ENCODE peak calls at places on chromosomes 16 and 17, in eight cellular contexts. P is CD8-positive, alpha-beta T cell; X is gastrocnemius medialis; F is WERI-Rb-1; V is PC-3; G is prostate gland; R is mucosa of descending colon; O is tibial artery. Z is an unnamed sample.

GRCh38 chr16:47713225-47713595 is 252.1 kb downstream of the PHKB start:
- DNase-seq in F (no peak), G (no peak), V (peak; percentile 83), X (no peak), P (no peak), O (no peak), R (no peak), Z (peak; percentile 47)

GRCh38 chr17:9363440-9364350 is 211.9 kb downstream of the STX8 start:
- DNase-seq in G (no peak), P (no peak), X (no peak), O (no peak), F (no peak), V (peak; percentile 50), R (no peak), Z (no peak)

GRCh38 chr17:48429638-48430586 is at the start of gene SKAP1:
- DNase-seq in O (no peak), V (no peak), G (no peak), F (no peak), P (peak; percentile 82), R (peak; percentile 43), X (no peak), Z (no peak)

GRCh38 chr17:78234261-78234865 is 2.9 kb downstream of the TMEM235 start:
- DNase-seq in G (no peak), R (no peak), X (no peak), V (no peak), O (no peak), P (no peak), F (no peak), Z (no peak)

GRCh38 chr16:78478267-78478821 is 378.9 kb downstream of the WWOX start:
- DNase-seq in X (no peak), F (no peak), O (no peak), G (no peak), P (no peak), R (no peak), V (no peak), Z (no peak)

GRCh38 chr17:39486242-39486641 is 25.0 kb downstream of the CDK12 start:
- DNase-seq in P (no peak), O (no peak), G (no peak), F (no peak), X (no peak), V (peak; percentile 8), R (no peak), Z (no peak)

GRCh38 chr16:23074423-23074822 is 74.8 kb downstream of the USP31 start:
- DNase-seq in P (no peak), V (no peak), X (no peak), O (no peak), R (no peak), G (no peak), F (no peak), Z (no peak)

GRCh38 chr17:9240659-9241370 is 219.5 kb downstream of the NTN1 start:
- DNase-seq in X (peak; percentile 33), F (no peak), G (peak; percentile 55), V (no peak), P (no peak), O (peak; percentile 85), R (peak; percentile 78), Z (no peak)

GRCh38 chr16:57468346-57468745 is 5.9 kb downstream of the POLR2C start:
- DNase-seq in P (no peak), V (no peak), O (no peak), F (no peak), G (no peak), R (no peak), X (no peak), Z (no peak)

GRCh38 chr17:72311004-72311403 is 190.2 kb downstream of the SOX9 start:
- DNase-seq in X (no peak), V (no peak), G (no peak), P (no peak), O (no peak), F (no peak), R (no peak), Z (no peak)

GRCh38 chr16:17173134-17173729 is 297.5 kb downstream of the XYLT1 start:
- DNase-seq in G (no peak), X (peak; percentile 26), F (no peak), O (peak; percentile 78), R (peak; percentile 45), P (no peak), V (no peak), Z (no peak)

GRCh38 chr17:47733047-47733413 is at the start of gene TBX21:
- DNase-seq in O (peak; percentile 46), V (no peak), F (peak; percentile 97), G (peak; percentile 41), X (peak; percentile 23), P (peak; percentile 94), R (peak; percentile 79), Z (no peak)

GRCh38 chr17:8226536-8227237 is 16.3 kb upstream of the AURKB start:
- DNase-seq in R (peak; percentile 82), O (peak; percentile 83), V (peak; percentile 3), G (peak; percentile 36), X (peak; percentile 53), P (no peak), F (no peak), Z (peak; percentile 66)

GRCh38 chr16:51431517-51432241 is 280.6 kb upstream of the SALL1 start:
- DNase-seq in V (no peak), R (peak; percentile 6), G (no peak), F (no peak), P (no peak), O (no peak), X (no peak), Z (peak; percentile 98)

GRCh38 chr17:58300336-58300735 is 19.6 kb upstream of the MPO start:
- DNase-seq in R (no peak), V (no peak), G (no peak), F (no peak), P (peak; percentile 21), O (peak; percentile 2), X (no peak), Z (no peak)

GRCh38 chr17:17676752-17677151 is 4.5 kb upstream of the RAI1 start:
- DNase-seq in P (no peak), O (no peak), R (no peak), V (no peak), X (no peak), G (no peak), F (no peak), Z (no peak)
- H3K4me3 ChIP-seq in P (no peak overlapping the region), O (no peak overlapping the region), R (no peak overlapping the region), V (no peak overlapping the region), X (no peak overlapping the region), G (no peak overlapping the region), F (no peak overlapping the region), Z (no peak overlapping the region)

DNA sequence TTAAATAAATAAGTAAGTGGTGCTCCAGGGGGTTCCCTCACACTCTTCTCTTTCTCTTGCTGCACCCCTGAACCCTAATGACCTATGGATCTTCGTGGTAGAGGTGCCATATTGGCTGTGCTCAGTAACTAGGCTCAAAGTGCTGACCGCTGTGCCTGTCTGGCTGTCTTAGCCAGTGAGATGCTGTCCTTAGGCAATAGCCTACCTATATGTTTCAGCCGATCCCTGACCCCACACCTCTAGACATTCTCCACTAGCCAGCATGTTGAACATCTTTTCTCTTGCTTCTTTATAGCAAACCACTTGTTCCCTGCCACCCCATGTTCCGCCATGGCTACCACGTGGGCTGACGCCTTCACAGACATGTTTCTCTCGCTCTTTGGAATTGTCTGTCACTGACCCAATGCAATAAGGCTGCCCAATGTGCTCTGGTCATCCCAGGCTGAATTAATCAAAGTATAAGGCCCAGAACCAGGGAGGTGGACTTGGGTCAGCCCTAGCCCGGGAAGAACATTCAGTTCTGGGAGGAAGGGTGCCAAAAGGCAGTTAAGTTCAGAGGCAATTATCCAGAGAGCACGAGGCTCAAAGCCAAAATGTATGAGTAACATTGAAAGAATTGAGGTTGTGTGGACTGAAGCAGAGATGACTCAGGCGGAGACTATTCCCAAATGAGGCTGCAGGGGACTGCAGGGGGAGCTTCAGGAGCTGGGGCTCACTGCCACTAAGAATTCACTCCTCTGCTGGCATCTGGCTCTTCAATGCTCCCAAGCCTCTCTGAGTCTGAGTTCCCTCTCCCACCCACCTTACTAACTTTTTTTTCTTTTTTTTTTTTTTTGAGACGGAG is 28.7 kb upstream of the TNRC6A start:
- DNase-seq in V (peak; percentile 97), G (peak; percentile 77), X (peak; percentile 86), O (peak; percentile 89), P (no peak), F (no peak), R (peak; percentile 55), Z (peak; percentile 95)
- TF ChIP-seq CTCF in V (peak; percentile 30), G (peak; percentile 38), X (peak; percentile 35), O (peak; percentile 49), P (no peak), F (no peak), R (no peak), Z (peak; percentile 35)

GRCh38 chr16:88891083-88891482 is 24.6 kb upstream of the PABPN1L start:
- DNase-seq in G (no peak), R (no peak), V (no peak), F (no peak), P (no peak), X (no peak), O (no peak), Z (no peak)

GRCh38 chr16:88888057-88888777 is 21.8 kb upstream of the PABPN1L start:
- DNase-seq in F (no peak), G (no peak), O (no peak), P (no peak), R (no peak), V (no peak), X (no peak), Z (no peak)

GRCh38 chr16:88886915-88887521 is 20.6 kb upstream of the PABPN1L start:
- DNase-seq in O (peak; percentile 32), G (no peak), V (no peak), R (peak; percentile 73), P (no peak), X (peak; percentile 60), F (peak; percentile 85), Z (no peak)

GRCh38 chr16:88886311-88886914 is 20.0 kb upstream of the PABPN1L start:
- DNase-seq in V (no peak), X (no peak), R (no peak), G (no peak), P (no peak), O (no peak), F (no peak), Z (no peak)

GRCh38 chr16:88888778-88889387 is 22.4 kb upstream of the PABPN1L start:
- DNase-seq in X (no peak), O (no peak), F (no peak), P (no peak), V (no peak), G (no peak), R (peak; percentile 16), Z (no peak)
- H3K36me3 ChIP-seq in X (no peaks in the 10 kb centered on the region), O (no peaks in the 10 kb centered on the region), F (peaks cover 14% of the 10 kb centered on the region), P (no peaks in the 10 kb centered on the region), V (no peaks in the 10 kb centered on the region), G (no peaks in the 10 kb centered on the region), R (no peaks in the 10 kb centered on the region), Z (no peaks in the 10 kb centered on the region)

GRCh38 chr17:81666342-81667191 is at the start of the genes CCDC137 and OXLD1:
- DNase-seq in O (peak; percentile 94), G (peak; percentile 96), V (peak; percentile 97), F (peak; percentile 99), X (peak; percentile 93), P (peak; percentile 94), R (peak; percentile 97), Z (peak; percentile 86)

GRCh38 chr17:81665205-81666091 is 957 bp downstream of the OXLD1 start:
- DNase-seq in P (peak; percentile 52), F (peak; percentile 63), G (no peak), R (peak; percentile 41), O (no peak), V (peak; percentile 9), X (no peak), Z (no peak)

GRCh38 chr17:81666092-81666341 is 388 bp downstream of the OXLD1 start:
- DNase-seq in O (no peak), G (no peak), V (no peak), P (no peak), X (no peak), F (peak; percentile 66), R (peak; percentile 26), Z (no peak)

GRCh38 chr17:81664051-81664470 is 2.3 kb downstream of the OXLD1 start:
- DNase-seq in R (no peak), X (no peak), P (no peak), F (peak; percentile 16), O (no peak), G (no peak), V (peak; percentile 65), Z (no peak)

GRCh38 chr17:81667754-81668153 is 1.2 kb downstream of the CCDC137 start:
- DNase-seq in X (no peak), G (peak; percentile 72), V (peak; percentile 50), P (no peak), F (peak; percentile 63), R (no peak), O (no peak), Z (no peak)
- H3K4me3 ChIP-seq in X (peak overlapping the region; percentile 78), G (peak overlapping the region; percentile 99), V (peak overlapping the region; percentile 93), P (no peak overlapping the region), F (no peak overlapping the region), R (no peak overlapping the region), O (no peak overlapping the region), Z (no peak overlapping the region)